ENCODE peak calls at places on chromosomes 16 and 17, in ten cellular contexts. A is astrocyte of the spinal cord; R is stimulated activated CD4-positive, alpha-beta T cell treated with anti-CD3 and anti-CD28 coated beads, TNF-alpha, amount 100 ng/mL, for 24 hours; Y is NCI-H1417; K is fibroblast of mammary gland; H is neural crest cell; Z is activated naive CD8-positive, alpha-beta T cell treated with anti-CD3 and anti-CD28 coated beads, Interleukin-2, amount 10 ng/mL, durations not matched to agents 7 days and 5 days; P is activated CD8-positive, alpha-beta memory T cell treated with anti-CD3 and anti-CD28 coated beads, Interleukin-2, amount 50 U/mL, for 4 hours; X is T-cell; F is A673. E is an unnamed sample.

GRCh38 chr17:17479209-17479608 is 2.4 kb downstream of the MED9 start:
- DNase-seq in A (no peak), R (no peak), Y (no peak), K (peak), H (no peak), Z (no peak), P (no peak), X (no peak), F (no peak), E (no peak)

GRCh38 chr17:81667754-81668153 is 1.2 kb downstream of the CCDC137 start:
- DNase-seq in A (no peak), R (no peak), Y (no peak), K (peak), H (no peak), Z (no peak), P (no peak), X (no peak), F (peak), E (no peak)

GRCh38 chr16:89155184-89155679 is 16.3 kb upstream of the CDH15 start:
- DNase-seq in A (peak), R (no peak), Y (no peak), K (peak), H (no peak), Z (no peak), P (no peak), X (no peak), F (no peak), E (peak)

GRCh38 chr17:71975998-71976649 is 144.7 kb upstream of the SOX9 start:
- DNase-seq in A (peak), R (no peak), Y (no peak), K (peak), H (peak), Z (no peak), P (no peak), X (no peak), F (no peak), E (peak)

GRCh38 chr16:58859958-58860669 is 126.0 kb upstream of the GOT2 start:
- DNase-seq in A (no peak), R (no peak), Y (no peak), K (no peak), H (no peak), Z (no peak), P (no peak), X (no peak), F (no peak), E (no peak)

GRCh38 chr16:58200398-58200797 is 2.5 kb upstream of the CSNK2A2 start:
- DNase-seq in A (no peak), R (no peak), Y (no peak), K (no peak), H (no peak), Z (no peak), P (no peak), X (no peak), F (no peak), E (no peak)

GRCh38 chr16:52861614-52862022 is 191.1 kb downstream of the CHD9NB start:
- DNase-seq in A (no peak), R (no peak), Y (peak), K (peak), H (peak), Z (no peak), P (no peak), X (no peak), F (peak), E (no peak)

GRCh38 chr17:66441012-66441703 is 138.7 kb downstream of the PRKCA start:
- DNase-seq in A (no peak), R (no peak), Y (no peak), K (no peak), H (no peak), Z (no peak), P (no peak), X (no peak), F (no peak), E (no peak)

GRCh38 chr17:63984651-63985386 is 12.1 kb upstream of the SCN4A start:
- DNase-seq in A (peak), R (peak), Y (peak), K (peak), H (no peak), Z (peak), P (peak), X (peak), F (peak), E (peak)

GRCh38 chr16:71297252-71297651 is 8.1 kb upstream of the CMTR2 start:
- DNase-seq in A (no peak), R (no peak), Y (no peak), K (no peak), H (no peak), Z (no peak), P (no peak), X (no peak), F (peak), E (peak)

GRCh38 chr16:73082608-73083007 is 34.7 kb upstream of the ZFHX3 start:
- DNase-seq in A (peak), R (no peak), Y (no peak), K (peak), H (no peak), Z (no peak), P (no peak), X (no peak), F (peak), E (peak)

GRCh38 chr16:77723108-77723514 is 797 bp downstream of the NUDT7 start:
- DNase-seq in A (peak), R (no peak), Y (peak), K (peak), H (no peak), Z (no peak), P (no peak), X (no peak), F (no peak), E (peak)

GRCh38 chr17:8192070-8192815 is 2.3 kb upstream of the BORCS6 start:
- DNase-seq in A (peak), R (no peak), Y (peak), K (peak), H (peak), Z (peak), P (peak), X (peak), F (peak), E (peak)

GRCh38 chr16:17370233-17371013 is 100.3 kb downstream of the XYLT1 start:
- DNase-seq in A (peak), R (no peak), Y (no peak), K (peak), H (no peak), Z (peak), P (no peak), X (no peak), F (no peak), E (peak)

GRCh38 chr16:74999683-75000480 is 1.1 kb downstream of the ZNRF1 start:
- DNase-seq in A (peak), R (no peak), Y (peak), K (no peak), H (peak), Z (peak), P (peak), X (peak), F (peak), E (peak)

GRCh38 chr16:17977260-17977659 is 359.3 kb downstream of the NPIPA8 start:
- DNase-seq in A (no peak), R (no peak), Y (no peak), K (no peak), H (no peak), Z (no peak), P (no peak), X (no peak), F (no peak), E (no peak)

GRCh38 chr17:4598776-4599504 is 14.6 kb downstream of the SMTNL2 start:
- DNase-seq in A (no peak), R (no peak), Y (no peak), K (peak), H (no peak), Z (no peak), P (no peak), X (no peak), F (no peak), E (no peak)

GRCh38 chr16:81713796-81714195 is 65.3 kb upstream of the PLCG2 start:
- DNase-seq in A (no peak), R (no peak), Y (no peak), K (no peak), H (no peak), Z (peak), P (no peak), X (no peak), F (no peak), E (no peak)

GRCh38 chr17:30433514-30433913 is 43.7 kb upstream of the GOSR1 start:
- DNase-seq in A (peak), R (no peak), Y (peak), K (peak), H (no peak), Z (no peak), P (no peak), X (no peak), F (peak), E (peak)

GRCh38 chr16:4660454-4661007 is 32.8 kb upstream of the NUDT16L1 start:
- DNase-seq in A (peak), R (peak), Y (peak), K (peak), H (peak), Z (peak), P (peak), X (peak), F (peak), E (peak)

GRCh38 chr16:49652441-49653175 is 203.3 kb downstream of the ZNF423 start:
- DNase-seq in A (peak), R (no peak), Y (peak), K (peak), H (no peak), Z (no peak), P (no peak), X (no peak), F (peak), E (peak)

GRCh38 chr17:39209317-39210092 is 9.4 kb downstream of the RPL19 start:
- DNase-seq in A (peak), R (peak), Y (peak), K (peak), H (no peak), Z (peak), P (peak), X (peak), F (peak), E (peak)